ENCODE peak calls at places on chromosomes 1 and 21, in four cellular contexts. V, S, W and L are unnamed samples.

GRCh38 chr1:210558302-210558701 is 229.6 kb downstream of the HHAT start:
- DNase-seq in V (no peak), S (no peak), W (no peak), L (no peak)

GRCh38 chr1:65141394-65141793 is 6.6 kb upstream of the AK4 start:
- DNase-seq in V (no peak), S (no peak), W (no peak), L (no peak)

GRCh38 chr1:155124503-155125463 is 2.9 kb upstream of the EFNA1 start:
- DNase-seq in V (peak; percentile 56), S (no peak), W (no peak), L (no peak)

GRCh38 chr21:29436143-29436542 is 137.4 kb downstream of the BACH1 start:
- DNase-seq in V (no peak), S (no peak), W (no peak), L (no peak)

GRCh38 chr1:221712198-221712684 is 29.6 kb downstream of the DUSP10 start:
- DNase-seq in V (no peak), S (no peak), W (peak; percentile 85), L (no peak)

GRCh38 chr21:32083175-32083574 is 195.7 kb downstream of the MIS18A start:
- DNase-seq in V (no peak), S (no peak), W (no peak), L (no peak)

GRCh38 chr1:157704878-157705277 is 4.3 kb upstream of the FCRL3 start:
- DNase-seq in V (no peak), S (no peak), W (no peak), L (no peak)

GRCh38 chr1:154607084-154607747 is 770 bp downstream of the ADAR start:
- DNase-seq in V (no peak), S (no peak), W (no peak), L (no peak)

GRCh38 chr1:44874155-44874554 is 31.1 kb upstream of the PTCH2 start:
- DNase-seq in V (no peak), S (no peak), W (no peak), L (no peak)

GRCh38 chr1:202009326-202010031 is 908 bp upstream of the ELF3 start:
- DNase-seq in V (peak; percentile 91), S (peak; percentile 44), W (peak; percentile 41), L (no peak)

GRCh38 chr1:24720152-24720551 is 25.1 kb upstream of the CLIC4 start:
- DNase-seq in V (no peak), S (peak; percentile 91), W (no peak), L (no peak)

GRCh38 chr1:10267319-10267718 is 56.9 kb downstream of the KIF1B start:
- DNase-seq in V (no peak), S (no peak), W (no peak), L (no peak)

GRCh38 chr1:230794871-230795645 is 47.9 kb downstream of the CAPN9 start:
- DNase-seq in V (peak; percentile 11), S (no peak), W (no peak), L (no peak)

GRCh38 chr1:12610305-12610935 is 7.6 kb downstream of the DHRS3 start:
- DNase-seq in V (no peak), S (no peak), W (no peak), L (no peak)

GRCh38 chr21:29144736-29145353 is 14.4 kb downstream of the MAP3K7CL start:
- DNase-seq in V (no peak), S (no peak), W (no peak), L (no peak)

DNA sequence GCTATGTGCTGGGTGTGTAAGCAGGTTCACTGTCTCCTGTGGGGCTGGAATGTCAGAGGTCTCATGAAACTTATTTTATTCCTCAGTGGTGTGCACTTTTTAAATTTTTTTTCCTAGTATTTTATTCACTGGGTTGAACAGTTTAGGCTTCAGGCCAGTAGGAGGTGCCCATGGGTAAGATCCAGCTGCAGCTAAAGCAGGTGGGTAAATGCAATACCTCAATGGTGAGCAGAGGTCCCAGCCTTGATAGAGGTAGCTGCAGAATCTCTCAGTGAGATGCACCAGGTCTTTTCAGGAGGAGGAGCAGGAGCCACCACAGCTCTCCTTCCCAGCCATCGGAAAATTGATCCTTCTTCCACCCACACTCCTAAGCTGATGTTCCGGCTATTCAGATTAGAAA is 12.6 kb upstream of the OR6N2 start:
- DNase-seq in V (no peak), S (no peak), W (no peak), L (no peak)
- TF ChIP-seq CTCF in V (no peak), S (no peak), W (no peak), L (no peak)

DNA sequence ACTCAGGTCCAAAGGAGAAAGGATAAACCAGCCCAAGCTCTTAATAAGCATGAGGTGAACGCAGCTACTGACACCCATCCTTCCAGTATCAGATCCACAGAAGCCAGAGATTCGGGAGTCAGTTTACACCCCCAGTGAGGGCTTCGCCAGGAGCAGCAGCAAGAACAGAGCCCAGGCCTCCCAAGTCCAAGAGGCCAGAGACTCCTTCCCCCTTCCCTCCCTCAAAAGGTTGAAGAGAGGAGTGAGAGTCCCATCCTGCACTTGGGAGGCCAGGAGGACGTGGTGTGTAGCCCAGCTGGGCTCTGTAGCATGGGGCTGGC is 72.8 kb downstream of the MRPL37 start:
- DNase-seq in V (no peak), S (no peak), W (no peak), L (no peak)
- TF ChIP-seq CTCF in V (no peak), S (no peak), W (no peak), L (no peak)

GRCh38 chr1:164953815-164954214 is 394.8 kb downstream of the PBX1 start:
- DNase-seq in V (no peak), S (no peak), W (no peak), L (no peak)

GRCh38 chr1:164949758-164950452 is 390.9 kb downstream of the PBX1 start:
- DNase-seq in V (no peak), S (no peak), W (no peak), L (no peak)

GRCh38 chr1:164948101-164948500 is 389.1 kb downstream of the PBX1 start:
- DNase-seq in V (no peak), S (no peak), W (no peak), L (no peak)

GRCh38 chr1:164950453-164951052 is 391.6 kb downstream of the PBX1 start:
- DNase-seq in V (no peak), S (no peak), W (no peak), L (no peak)

GRCh38 chr1:164953095-164953494 is 394.1 kb downstream of the PBX1 start:
- DNase-seq in V (no peak), S (no peak), W (no peak), L (no peak)
- TF ChIP-seq CTCF in V (peak; percentile 24), S (peak; percentile 7), W (no peak), L (no peak)

DNA sequence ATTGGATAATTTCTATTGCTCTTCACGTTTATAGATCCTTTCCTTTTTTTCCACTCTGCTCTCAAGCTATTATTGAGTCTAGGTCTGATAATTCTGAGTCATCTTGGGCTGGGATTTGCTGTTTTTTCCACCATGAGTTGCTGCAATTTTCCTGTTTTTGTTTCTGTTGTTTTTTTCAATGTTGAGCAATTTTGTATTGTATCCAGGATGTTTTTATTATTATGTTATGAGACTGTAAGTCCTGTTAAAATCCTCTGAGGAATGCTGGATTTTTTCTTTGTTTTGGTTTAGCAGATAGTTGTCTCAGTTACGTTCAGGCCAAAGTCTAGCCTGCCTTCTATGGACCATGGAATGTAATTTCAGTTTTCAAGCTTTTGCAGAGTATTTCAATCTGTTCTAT is 13.0 kb upstream of the SLC35A3 start:
- DNase-seq in V (peak; percentile 8), S (no peak), W (no peak), L (no peak)
- TF ChIP-seq CTCF in V (no peak), S (no peak), W (no peak), L (peak; percentile 53)

DNA sequence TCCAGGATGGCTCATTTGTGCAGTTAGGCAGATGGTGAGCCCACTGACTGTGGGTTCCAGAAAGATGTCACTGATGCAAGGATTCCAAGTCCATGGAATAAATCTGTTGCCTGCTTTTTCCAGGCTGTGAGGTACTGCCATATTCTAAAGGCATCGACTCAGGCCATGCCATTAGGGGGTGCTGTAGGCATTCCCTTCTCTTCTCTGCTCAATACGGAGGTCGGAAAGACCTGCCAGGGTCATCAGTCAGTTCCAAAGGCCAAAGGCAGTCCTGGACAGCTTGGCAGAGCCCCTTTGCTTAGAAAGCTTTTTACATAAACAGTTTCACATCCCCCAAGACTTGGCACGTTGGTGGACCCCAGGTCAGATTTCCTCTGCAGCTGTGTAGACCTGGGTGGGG is 31.7 kb upstream of the TMEM125 start:
- DNase-seq in V (peak; percentile 73), S (peak; percentile 39), W (no peak), L (no peak)
- TF ChIP-seq CTCF in V (peak; percentile 69), S (peak; percentile 49), W (peak; percentile 65), L (peak; percentile 83)

GRCh38 chr1:203056516-203056915 is 29.3 kb downstream of the MYOG start:
- DNase-seq in V (no peak), S (no peak), W (no peak), L (no peak)
- TF ChIP-seq CTCF in V (no peak), S (no peak), W (no peak), L (peak; percentile 13)

GRCh38 chr1:46098043-46098712 is 34.3 kb downstream of the PIK3R3 start:
- DNase-seq in V (no peak), S (no peak), W (no peak), L (no peak)

GRCh38 chr1:46099215-46099614 is 33.2 kb downstream of the PIK3R3 start:
- DNase-seq in V (no peak), S (no peak), W (no peak), L (no peak)

GRCh38 chr1:46097149-46097472 is 35.3 kb downstream of the PIK3R3 start:
- DNase-seq in V (no peak), S (no peak), W (no peak), L (no peak)

GRCh38 chr1:46096269-46097148 is 35.9 kb downstream of the PIK3R3 start:
- DNase-seq in V (no peak), S (no peak), W (no peak), L (no peak)

GRCh38 chr1:46094454-46094853 is 38.0 kb downstream of the PIK3R3 start:
- DNase-seq in V (no peak), S (no peak), W (no peak), L (no peak)
- TF ChIP-seq CTCF in V (no peak), S (no peak), W (no peak), L (no peak)

DNA sequence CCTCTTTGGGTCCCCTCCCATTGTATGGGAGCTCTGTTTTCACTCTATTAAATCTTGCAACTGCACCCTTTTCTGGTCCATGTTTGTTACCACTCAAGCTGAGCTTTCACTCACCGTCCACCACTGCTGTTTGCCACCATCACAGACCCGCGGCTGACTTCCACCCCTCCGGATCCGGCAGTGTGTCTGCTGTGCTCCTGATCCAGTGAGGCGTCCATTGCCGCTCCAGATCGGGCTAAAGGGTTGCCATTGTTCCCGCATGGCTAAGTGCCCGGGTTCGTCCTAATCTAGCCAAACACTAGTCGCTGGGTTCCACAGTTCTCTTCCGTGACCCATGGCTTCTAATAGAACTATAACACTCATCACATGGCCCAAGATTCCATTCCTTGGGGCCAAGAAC is 157.2 kb downstream of the SEC16B start:
- DNase-seq in V (no peak), S (no peak), W (no peak), L (no peak)
- TF ChIP-seq CTCF in V (no peak), S (no peak), W (no peak), L (no peak)

DNA sequence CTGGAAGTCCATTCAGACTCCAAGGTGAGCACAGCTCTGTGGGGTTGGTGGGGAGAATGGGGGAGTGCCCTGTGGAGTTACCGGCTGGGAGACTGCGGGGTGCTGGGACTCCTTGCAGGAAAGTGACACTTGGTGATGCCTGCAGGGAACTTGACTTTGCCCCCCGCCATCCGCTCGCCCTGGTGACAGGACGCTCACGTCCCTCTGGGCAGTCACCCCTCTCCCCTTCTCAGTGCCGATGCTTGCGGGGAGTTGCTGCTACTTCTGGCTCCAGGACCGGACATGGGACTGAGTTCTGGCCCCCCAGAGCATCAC is 209.5 kb upstream of the C1orf174 start:
- DNase-seq in V (no peak), S (no peak), W (no peak), L (no peak)
- TF ChIP-seq CTCF in V (no peak), S (no peak), W (no peak), L (no peak)